ENCODE peak calls at places on chromosomes 12 and 14, in eight cellular contexts. U, I, O, B, G, D, W and V are unnamed samples.

GRCh38 chr12:57448669-57449068 is 6.4 kb upstream of the INHBE start:
- DNase-seq in G (no peak), W (no peak), D (no peak), I (no peak), U (no peak), O (no peak), B (no peak), V (no peak)

GRCh38 chr12:129119537-129119936 is 266.3 kb downstream of the GLT1D1 start:
- DNase-seq in W (no peak), D (no peak), B (no peak), U (no peak), I (no peak), O (no peak), G (no peak), V (no peak)

GRCh38 chr14:50955373-50956043 is 11.2 kb upstream of the PYGL start:
- DNase-seq in G (peak; percentile 83), I (peak; percentile 93), W (peak; percentile 97), U (no peak), O (no peak), B (peak; percentile 74), D (peak; percentile 35), V (no peak)

GRCh38 chr12:126295652-126296051 is 1230.4 kb downstream of the AACS start:
- DNase-seq in D (no peak), G (no peak), O (no peak), W (no peak), B (no peak), I (no peak), U (no peak), V (no peak)

GRCh38 chr14:88612981-88613380 is 50.1 kb downstream of the ZC3H14 start:
- DNase-seq in O (no peak), U (no peak), I (no peak), B (no peak), W (no peak), G (no peak), D (no peak), V (no peak)

GRCh38 chr14:61511558-61511924 is 183.8 kb upstream of the HIF1A start:
- DNase-seq in W (no peak), G (no peak), U (no peak), D (peak; percentile 35), O (peak; percentile 17), I (no peak), B (no peak), V (no peak)

GRCh38 chr14:61493239-61493638 is 171.9 kb downstream of the PRKCH start:
- DNase-seq in D (no peak), I (peak; percentile 71), B (no peak), O (no peak), U (no peak), W (peak; percentile 91), G (no peak), V (no peak)

GRCh38 chr12:62803756-62804155 is 131.2 kb downstream of the PPM1H start:
- DNase-seq in O (no peak), D (no peak), B (no peak), I (no peak), W (no peak), G (no peak), U (no peak), V (no peak)

GRCh38 chr14:56025191-56025590 is 93.0 kb upstream of the PELI2 start:
- DNase-seq in U (no peak), G (no peak), W (no peak), I (no peak), O (no peak), B (no peak), D (no peak), V (no peak)

GRCh38 chr12:107635139-107635538 is 50.5 kb upstream of the PWP1 start:
- DNase-seq in D (no peak), G (no peak), O (no peak), I (no peak), W (peak; percentile 42), U (no peak), B (no peak), V (no peak)

GRCh38 chr14:100709252-100709955 is 17.3 kb upstream of the DLK1 start:
- DNase-seq in D (no peak), U (no peak), O (peak; percentile 16), I (no peak), B (no peak), W (no peak), G (no peak), V (no peak)

GRCh38 chr12:84056-84455 is 17.5 kb downstream of the IQSEC3 start:
- DNase-seq in G (no peak), O (no peak), U (no peak), B (no peak), W (no peak), I (no peak), D (no peak), V (no peak)

GRCh38 chr12:6272300-6273208 is 37.9 kb upstream of the PLEKHG6 start:
- DNase-seq in U (no peak), W (no peak), G (no peak), B (no peak), I (no peak), O (no peak), D (no peak), V (no peak)

GRCh38 chr12:78457951-78458350 is 406.6 kb upstream of the SYT1 start:
- DNase-seq in U (no peak), W (peak; percentile 46), O (no peak), I (no peak), B (no peak), G (no peak), D (no peak), V (no peak)

GRCh38 chr14:76486251-76486743 is 110.4 kb downstream of the ESRRB start:
- DNase-seq in O (no peak), W (no peak), D (no peak), U (no peak), G (peak; percentile 90), I (no peak), B (no peak), V (no peak)

GRCh38 chr12:91180162-91180561 is 2.5 kb downstream of the DCN start:
- DNase-seq in B (no peak), G (no peak), D (no peak), O (no peak), W (no peak), U (no peak), I (no peak), V (no peak)

GRCh38 chr14:104421892-104422291 is 157.7 kb upstream of the C14orf180 start:
- DNase-seq in D (no peak), B (peak; percentile 37), W (no peak), I (no peak), U (no peak), O (no peak), G (no peak), V (no peak)

GRCh38 chr14:95258754-95259593 is 60.7 kb downstream of the CLMN start:
- DNase-seq in W (peak; percentile 45), D (no peak), B (no peak), I (no peak), G (no peak), O (no peak), U (no peak), V (no peak)

GRCh38 chr12:125330645-125331341 is 265.6 kb downstream of the AACS start:
- DNase-seq in O (peak; percentile 26), U (peak; percentile 21), G (peak; percentile 72), D (peak; percentile 54), I (no peak), W (peak; percentile 34), B (peak; percentile 65), V (peak; percentile 30)